ENCODE peak calls at places on chromosome 13, in five cellular contexts. O is T-helper 2 cell treated with Interferon-gamma antibody and Interleukin-4, amounts not matched to agents 5 μg/mL and 100 μg/mL, for 36 hours; S is posterior cingulate gyrus; D is esophagus squamous epithelium; Y is neural crest cell. W is an unnamed sample.

GRCh38 chr13:107392205-107392604 is 823.1 kb downstream of the LIG4 start:
- DNase-seq in Y (no peak), O (no peak), S (no peak), D (no peak), W (no peak)

GRCh38 chr13:42394361-42395065 is 122.6 kb downstream of the AKAP11 start:
- DNase-seq in D (no peak), Y (no peak), S (no peak), O (no peak), W (no peak)

GRCh38 chr13:24270639-24271131 is 38.7 kb upstream of the C1QTNF9 start:
- DNase-seq in D (peak), Y (peak), O (peak), S (peak), W (peak)

GRCh38 chr13:65881561-65882155 is 1348.5 kb downstream of the PCDH9 start:
- DNase-seq in Y (no peak), S (no peak), O (no peak), D (no peak), W (no peak)

GRCh38 chr13:112619730-112620639 is 32.0 kb upstream of the TUBGCP3 start:
- DNase-seq in O (no peak), D (no peak), Y (peak), S (no peak), W (no peak)

GRCh38 chr13:27775943-27776342 is 16.3 kb upstream of the GSX1 start:
- DNase-seq in S (no peak), O (no peak), D (no peak), Y (peak), W (no peak)

GRCh38 chr13:35179920-35180663 is 238.0 kb downstream of the NBEA start:
- DNase-seq in Y (no peak), S (no peak), O (no peak), D (no peak), W (no peak)

GRCh38 chr13:83221813-83222241 is 660.4 kb downstream of the SLITRK1 start:
- DNase-seq in S (no peak), D (no peak), Y (no peak), O (no peak), W (no peak)

GRCh38 chr13:54018485-54018884 is 989.9 kb downstream of the OLFM4 start:
- DNase-seq in Y (no peak), D (no peak), O (no peak), S (no peak), W (no peak)

GRCh38 chr13:31282741-31283455 is 83.1 kb downstream of the B3GLCT start:
- DNase-seq in Y (no peak), S (no peak), D (no peak), O (no peak), W (no peak)

GRCh38 chr13:93758575-93758974 is 532.0 kb downstream of the GPC6 start:
- DNase-seq in O (no peak), S (no peak), Y (no peak), D (no peak), W (no peak)

GRCh38 chr13:99307648-99308339 is 595 bp upstream of the GPR183 start:
- DNase-seq in S (no peak), Y (no peak), D (no peak), O (peak), W (no peak)

GRCh38 chr13:47813683-47814082 is 187.4 kb downstream of the SUCLA2 start:
- DNase-seq in O (no peak), D (no peak), S (no peak), Y (no peak), W (no peak)

GRCh38 chr13:93726173-93727019 is 499.8 kb downstream of the GPC6 start:
- DNase-seq in S (no peak), O (no peak), Y (no peak), D (no peak), W (no peak)

GRCh38 chr13:36130542-36131214 is 504 bp downstream of the DCLK1 start:
- DNase-seq in S (peak), O (no peak), Y (peak), D (no peak), W (no peak)

GRCh38 chr13:45792827-45793303 is 58.7 kb downstream of the SIAH3 start:
- DNase-seq in Y (no peak), O (no peak), S (no peak), D (no peak), W (no peak)

GRCh38 chr13:31227870-31228269 is 28.1 kb downstream of the B3GLCT start:
- DNase-seq in D (no peak), S (no peak), Y (no peak), O (no peak), W (no peak)

GRCh38 chr13:33231339-33231738 is 54.2 kb downstream of the STARD13 start:
- DNase-seq in Y (no peak), S (no peak), O (no peak), D (no peak), W (no peak)

GRCh38 chr13:35722438-35723060 is 246.1 kb upstream of the MAB21L1 start:
- DNase-seq in Y (no peak), O (no peak), S (no peak), D (no peak), W (no peak)

GRCh38 chr13:73133536-73133935 is 74.7 kb downstream of the KLF5 start:
- DNase-seq in Y (no peak), S (no peak), D (no peak), O (no peak), W (no peak)

GRCh38 chr13:62119739-62120700 is 704.4 kb upstream of the PCDH20 start:
- DNase-seq in O (no peak), S (no peak), Y (no peak), D (no peak), W (no peak)

GRCh38 chr13:43180036-43180660 is 156.8 kb downstream of the DNAJC15 start:
- DNase-seq in O (no peak), D (no peak), Y (no peak), S (no peak), W (no peak)

GRCh38 chr13:60663788-60664187 is 266.8 kb downstream of the TDRD3 start:
- DNase-seq in D (no peak), Y (no peak), O (no peak), S (no peak), W (no peak)

GRCh38 chr13:113735194-113735593 is 23.8 kb upstream of the TMEM255B start:
- DNase-seq in D (no peak), S (peak), Y (no peak), O (no peak), W (no peak)

GRCh38 chr13:110116072-110116487 is 190.9 kb downstream of the COL4A1 start:
- DNase-seq in O (peak), Y (peak), S (no peak), D (no peak), W (no peak)

GRCh38 chr13:112545866-112546265 is 42.1 kb downstream of the TUBGCP3 start:
- DNase-seq in Y (no peak), O (no peak), D (no peak), S (no peak), W (peak)